ENCODE peak calls at places on chromosome 15, in five cellular contexts. G, P, O, L and T are unnamed samples.

GRCh38 chr15:70047386-70048195 is 50.1 kb downstream of the TLE3 start:
- DNase-seq in P (no peak), G (peak; percentile 76), O (no peak), L (no peak), T (peak; percentile 20)

GRCh38 chr15:68252925-68253534 is 23.5 kb upstream of the CLN6 start:
- DNase-seq in O (no peak), L (peak; percentile 81), P (no peak), G (no peak), T (peak; percentile 30)

GRCh38 chr15:33094336-33094735 is 100.2 kb downstream of the FMN1 start:
- DNase-seq in G (no peak), P (no peak), L (no peak), O (no peak), T (no peak)

GRCh38 chr15:75178171-75178937 is 23.3 kb upstream of the C15orf39 start:
- DNase-seq in O (no peak), L (peak; percentile 18), G (peak; percentile 83), P (no peak), T (peak; percentile 82)

GRCh38 chr15:92623435-92623834 is 32.1 kb downstream of the FAM174B start:
- DNase-seq in G (peak; percentile 45), P (no peak), O (no peak), L (no peak), T (no peak)

GRCh38 chr15:55703873-55704285 is 39.1 kb downstream of the PRTG start:
- DNase-seq in L (no peak), G (no peak), O (no peak), P (no peak), T (no peak)

GRCh38 chr15:26804063-26804804 is 31.4 kb upstream of the GABRB3 start:
- DNase-seq in G (no peak), O (no peak), P (no peak), L (no peak), T (no peak)

GRCh38 chr15:73969151-73969759 is 22.8 kb downstream of the STOML1 start:
- DNase-seq in G (peak; percentile 41), P (no peak), L (no peak), O (no peak), T (no peak)

GRCh38 chr15:25501828-25502446 is 63.1 kb upstream of the UBE3A start:
- DNase-seq in O (no peak), P (no peak), G (no peak), L (no peak), T (no peak)

GRCh38 chr15:93524432-93524831 is 435.4 kb upstream of the RGMA start:
- DNase-seq in O (no peak), P (no peak), G (no peak), L (no peak), T (no peak)

GRCh38 chr15:67520276-67520975 is 505 bp upstream of the C15orf61 start:
- DNase-seq in P (no peak), L (no peak), O (no peak), G (no peak), T (no peak)

GRCh38 chr15:74888716-74889115 is 1.1 kb upstream of the MPI start:
- DNase-seq in L (no peak), G (no peak), P (no peak), O (no peak), T (no peak)

GRCh38 chr15:66891776-66892175 is 173.6 kb upstream of the SMAD3 start:
- DNase-seq in P (no peak), L (no peak), O (no peak), G (no peak), T (no peak)

GRCh38 chr15:33516563-33516962 is 205.8 kb downstream of the RYR3 start:
- DNase-seq in L (no peak), P (no peak), G (no peak), O (no peak), T (no peak)

GRCh38 chr15:29409890-29410289 is 140.3 kb upstream of the NSMCE3 start:
- DNase-seq in O (no peak), L (no peak), G (no peak), P (no peak), T (no peak)

GRCh38 chr15:96348112-96349027 is 17.9 kb downstream of the NR2F2 start:
- DNase-seq in L (peak; percentile 41), P (no peak), O (no peak), G (no peak), T (no peak)

GRCh38 chr15:79032656-79033055 is 57.9 kb downstream of the RASGRF1 start:
- DNase-seq in P (no peak), L (no peak), O (no peak), G (no peak), T (peak; percentile 33)

GRCh38 chr15:31004220-31004733 is 12.8 kb upstream of the MTMR10 start:
- DNase-seq in O (no peak), P (no peak), G (no peak), L (no peak), T (no peak)

GRCh38 chr15:66850078-66850991 is 148.3 kb downstream of the SMAD6 start:
- DNase-seq in G (no peak), O (no peak), P (no peak), L (no peak), T (peak; percentile 78)

GRCh38 chr15:38254065-38254883 is 1.6 kb downstream of the SPRED1 start:
- DNase-seq in L (peak; percentile 60), G (peak; percentile 68), O (no peak), P (peak; percentile 60), T (no peak)

GRCh38 chr15:71756574-71757352 is 53.6 kb upstream of the NR2E3 start:
- DNase-seq in G (no peak), P (no peak), O (no peak), L (no peak), T (no peak)
- H3K36me3 ChIP-seq in G (no peaks in the 10 kb centered on the region), P (peaks cover 8% of the 10 kb centered on the region), O (peaks cover 95% of the 10 kb centered on the region), L (peaks cover 8% of the 10 kb centered on the region), T (no peaks in the 10 kb centered on the region)

GRCh38 chr15:47551559-47551958 is 165.7 kb upstream of the SEMA6D start:
- DNase-seq in G (no peak), L (no peak), O (no peak), P (no peak), T (no peak)

GRCh38 chr15:47552978-47553608 is 164.2 kb upstream of the SEMA6D start:
- DNase-seq in P (no peak), O (no peak), L (no peak), G (no peak), T (no peak)

GRCh38 chr15:47548986-47549385 is 168.3 kb upstream of the SEMA6D start:
- DNase-seq in P (no peak), G (no peak), L (no peak), O (no peak), T (no peak)

GRCh38 chr15:47553933-47554332 is 163.4 kb upstream of the SEMA6D start:
- DNase-seq in O (no peak), P (no peak), L (no peak), G (no peak), T (no peak)

GRCh38 chr15:47551079-47551478 is 166.2 kb upstream of the SEMA6D start:
- DNase-seq in P (no peak), O (no peak), L (no peak), G (no peak), T (no peak)
- TF ChIP-seq CTCF in P (no peak), O (no peak), L (no peak), G (no peak), T (no peak)

DNA sequence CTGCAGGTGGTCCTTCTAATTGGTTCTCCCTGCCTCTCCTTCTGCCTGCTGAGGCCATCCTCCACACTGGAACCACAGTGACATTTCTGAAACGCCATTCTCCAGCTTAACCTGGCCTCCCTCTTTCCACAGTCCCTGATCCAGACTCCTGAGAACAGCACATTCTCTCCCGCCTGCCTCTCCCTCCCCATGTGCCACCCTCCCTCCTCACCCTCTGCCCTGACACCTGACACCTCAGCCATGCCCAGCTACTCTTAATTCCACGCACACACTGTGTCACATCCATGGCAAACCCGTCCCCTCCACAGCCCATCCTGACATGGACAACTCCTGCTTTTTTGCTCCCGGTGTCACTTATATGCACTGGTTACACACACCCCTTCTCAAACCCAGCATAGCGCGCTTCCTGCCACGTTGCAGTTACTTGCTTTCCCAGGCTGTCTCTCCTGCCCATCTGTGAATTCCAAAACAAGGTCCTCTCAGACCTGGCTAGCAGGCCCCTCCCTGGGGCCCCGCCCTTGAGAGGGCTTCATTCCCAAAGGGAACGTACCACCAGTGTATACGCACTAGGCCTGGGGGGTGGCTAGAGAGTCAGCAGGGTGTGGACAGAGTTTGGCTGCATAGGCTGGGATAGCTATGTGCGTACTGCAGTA is 92.7 kb upstream of the BLM start:
- DNase-seq in P (no peak), L (no peak), O (no peak), G (no peak), T (no peak)
- TF ChIP-seq POLR2A in P (no peak), L (no peak), O (no peak), G (no peak), T (no peak)

GRCh38 chr15:34883633-34884032 is 85.9 kb downstream of the AQR start:
- DNase-seq in O (no peak), P (no peak), L (no peak), G (no peak), T (no peak)

GRCh38 chr15:34886134-34886533 is 83.4 kb downstream of the AQR start:
- DNase-seq in L (no peak), G (no peak), P (no peak), O (no peak), T (no peak)

GRCh38 chr15:34879112-34879511 is 83.8 kb upstream of the ACTC1 start:
- DNase-seq in L (no peak), P (no peak), G (no peak), O (no peak), T (no peak)

DNA sequence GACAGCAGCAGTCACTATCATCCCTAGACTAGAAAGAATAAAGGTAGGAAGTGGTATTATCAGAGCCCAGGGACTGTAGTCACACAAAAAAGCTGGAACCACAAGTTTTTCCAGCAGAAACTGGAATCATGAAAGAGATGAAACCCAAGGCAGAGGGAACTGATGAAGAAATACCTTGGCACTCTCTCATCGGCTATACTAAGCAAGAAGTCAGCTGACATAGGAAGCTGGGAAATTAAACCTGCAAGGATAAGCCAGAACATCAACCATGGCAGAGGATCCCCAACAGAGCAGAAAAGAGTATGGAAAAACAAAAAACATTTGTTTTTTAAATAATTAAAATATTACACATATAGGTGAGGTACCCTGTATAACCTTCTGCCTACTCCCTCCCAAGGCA is 86.5 kb downstream of the AQR start:
- DNase-seq in P (no peak), O (no peak), L (no peak), G (no peak), T (no peak)
- H3K36me3 ChIP-seq in P (no peaks in the 10 kb centered on the region), O (peaks cover 100% of the 10 kb centered on the region), L (peaks cover 85% of the 10 kb centered on the region), G (peaks cover 24% of the 10 kb centered on the region), T (peaks cover 4% of the 10 kb centered on the region)

DNA sequence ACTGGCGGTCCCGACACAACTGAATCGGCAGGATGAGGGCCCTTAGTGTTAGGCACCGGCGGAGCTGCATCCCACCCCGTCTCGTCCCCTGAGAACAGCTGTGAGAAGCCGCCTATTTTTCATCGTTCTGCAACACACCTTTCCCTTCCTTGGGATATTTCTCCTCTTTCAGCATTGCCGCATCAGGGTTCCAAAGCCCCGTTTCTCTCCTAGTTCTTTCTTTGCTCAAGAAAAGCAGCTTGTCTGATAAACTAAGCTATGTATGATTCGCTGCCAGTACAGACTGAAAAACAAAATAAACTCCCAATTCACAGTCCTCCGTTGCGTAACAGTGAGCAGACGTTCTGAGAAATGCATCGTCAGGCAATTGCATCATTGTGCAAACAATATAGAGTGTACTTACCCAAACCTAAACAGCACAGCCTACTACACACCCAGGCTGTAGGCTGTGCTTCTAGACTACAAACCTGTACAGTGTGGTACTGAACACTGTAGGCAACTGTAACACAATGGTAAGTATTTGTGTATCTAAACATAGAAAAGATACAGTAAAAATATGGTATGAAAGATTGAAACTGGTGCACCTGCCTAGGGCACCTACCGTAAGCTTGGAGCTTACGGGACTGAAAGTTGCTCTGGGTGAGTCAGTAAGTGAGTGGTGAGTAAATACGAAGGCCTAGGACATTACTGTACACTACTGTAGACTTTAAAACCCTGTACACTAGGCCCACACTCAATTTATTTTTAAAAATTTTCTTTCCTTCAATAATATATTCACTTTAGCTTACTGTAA is 8.9 kb upstream of the ADAMTS17 start:
- DNase-seq in L (peak; percentile 67), P (no peak), G (no peak), O (no peak), T (no peak)
- TF ChIP-seq CTCF in L (no peak), P (no peak), G (peak; percentile 29), O (no peak), T (no peak)